ENCODE peak calls at places on chromosomes 7 and 10, in six cellular contexts. One of them, this sample, is unnamed.

GRCh38 chr7:66339141-66339540 is 134.0 kb downstream of the TPST1 start:
- DNase-seq in AG04450: no peak
- DNase-seq in KBM-7: no peak
- DNase-seq in HEK293T: no peak
- DNase-seq in stimulated activated CD4-positive, alpha-beta T cell treated with anti-CD3 and anti-CD28 coated beads, Interleukin-12 subunit alpha, Interleukin-12 subunit beta, amount 100 ng/mL, for 4 hours: no peak
- DNase-seq in RWPE1: no peak
- DNase-seq in this sample: no peak

GRCh38 chr10:66467042-66467441 is 458.8 kb upstream of the LRRTM3 start:
- DNase-seq in AG04450: no peak
- DNase-seq in KBM-7: no peak
- DNase-seq in HEK293T: no peak
- DNase-seq in stimulated activated CD4-positive, alpha-beta T cell treated with anti-CD3 and anti-CD28 coated beads, Interleukin-12 subunit alpha, Interleukin-12 subunit beta, amount 100 ng/mL, for 4 hours: no peak
- DNase-seq in RWPE1: no peak
- DNase-seq in this sample: no peak

GRCh38 chr10:103618575-103619423 is 125.3 kb downstream of the NEURL1 start:
- DNase-seq in AG04450: no peak
- DNase-seq in KBM-7: no peak
- DNase-seq in HEK293T: no peak
- DNase-seq in stimulated activated CD4-positive, alpha-beta T cell treated with anti-CD3 and anti-CD28 coated beads, Interleukin-12 subunit alpha, Interleukin-12 subunit beta, amount 100 ng/mL, for 4 hours: no peak
- DNase-seq in RWPE1: no peak
- DNase-seq in this sample: no peak

GRCh38 chr10:31977440-31978157 is 49.0 kb upstream of the ARHGAP12 start:
- DNase-seq in AG04450: no peak
- DNase-seq in KBM-7: peak; percentile 97
- DNase-seq in HEK293T: no peak
- DNase-seq in stimulated activated CD4-positive, alpha-beta T cell treated with anti-CD3 and anti-CD28 coated beads, Interleukin-12 subunit alpha, Interleukin-12 subunit beta, amount 100 ng/mL, for 4 hours: no peak
- DNase-seq in RWPE1: no peak
- DNase-seq in this sample: no peak

GRCh38 chr10:92486637-92487036 is 87.3 kb downstream of the IDE start:
- DNase-seq in AG04450: no peak
- DNase-seq in KBM-7: peak; percentile 89
- DNase-seq in HEK293T: no peak
- DNase-seq in stimulated activated CD4-positive, alpha-beta T cell treated with anti-CD3 and anti-CD28 coated beads, Interleukin-12 subunit alpha, Interleukin-12 subunit beta, amount 100 ng/mL, for 4 hours: no peak
- DNase-seq in RWPE1: no peak
- DNase-seq in this sample: no peak

GRCh38 chr7:105600720-105601550 is 19.6 kb upstream of the EFCAB10 start:
- DNase-seq in AG04450: no peak
- DNase-seq in KBM-7: no peak
- DNase-seq in HEK293T: no peak
- DNase-seq in stimulated activated CD4-positive, alpha-beta T cell treated with anti-CD3 and anti-CD28 coated beads, Interleukin-12 subunit alpha, Interleukin-12 subunit beta, amount 100 ng/mL, for 4 hours: no peak
- DNase-seq in RWPE1: peak; percentile 13
- DNase-seq in this sample: no peak

GRCh38 chr7:114148779-114149178 is 230.0 kb upstream of the PPP1R3A start:
- DNase-seq in AG04450: no peak
- DNase-seq in KBM-7: peak; percentile 88
- DNase-seq in HEK293T: no peak
- DNase-seq in stimulated activated CD4-positive, alpha-beta T cell treated with anti-CD3 and anti-CD28 coated beads, Interleukin-12 subunit alpha, Interleukin-12 subunit beta, amount 100 ng/mL, for 4 hours: no peak
- DNase-seq in RWPE1: no peak
- DNase-seq in this sample: no peak

GRCh38 chr10:15384154-15384553 is 13.1 kb upstream of the FAM171A1 start:
- DNase-seq in AG04450: no peak
- DNase-seq in KBM-7: no peak
- DNase-seq in HEK293T: no peak
- DNase-seq in stimulated activated CD4-positive, alpha-beta T cell treated with anti-CD3 and anti-CD28 coated beads, Interleukin-12 subunit alpha, Interleukin-12 subunit beta, amount 100 ng/mL, for 4 hours: no peak
- DNase-seq in RWPE1: peak; percentile 58
- DNase-seq in this sample: no peak

GRCh38 chr7:97409346-97409745 is 291.8 kb downstream of the SDHAF3 start:
- DNase-seq in AG04450: no peak
- DNase-seq in KBM-7: no peak
- DNase-seq in HEK293T: no peak
- DNase-seq in stimulated activated CD4-positive, alpha-beta T cell treated with anti-CD3 and anti-CD28 coated beads, Interleukin-12 subunit alpha, Interleukin-12 subunit beta, amount 100 ng/mL, for 4 hours: no peak
- DNase-seq in RWPE1: no peak
- DNase-seq in this sample: no peak

GRCh38 chr7:158469396-158470051 is 118.1 kb downstream of the PTPRN2 start:
- DNase-seq in AG04450: no peak
- DNase-seq in KBM-7: no peak
- DNase-seq in HEK293T: no peak
- DNase-seq in stimulated activated CD4-positive, alpha-beta T cell treated with anti-CD3 and anti-CD28 coated beads, Interleukin-12 subunit alpha, Interleukin-12 subunit beta, amount 100 ng/mL, for 4 hours: no peak
- DNase-seq in RWPE1: no peak
- DNase-seq in this sample: no peak

GRCh38 chr10:96495544-96495943 is 18.2 kb downstream of the TLL2 start:
- DNase-seq in AG04450: no peak
- DNase-seq in KBM-7: no peak
- DNase-seq in HEK293T: no peak
- DNase-seq in stimulated activated CD4-positive, alpha-beta T cell treated with anti-CD3 and anti-CD28 coated beads, Interleukin-12 subunit alpha, Interleukin-12 subunit beta, amount 100 ng/mL, for 4 hours: no peak
- DNase-seq in RWPE1: no peak
- DNase-seq in this sample: no peak